ENCODE peak calls at places on chromosomes 2 and 18, in seven cellular contexts. One of them, this sample, is unnamed.

GRCh38 chr18:46418657-46419260 is 238.3 kb downstream of the LOXHD1 start:
- DNase-seq in fibroblast of mammary gland: no peak
- DNase-seq in choroid plexus epithelial cell: no peak
- DNase-seq in left ventricle myocardium inferior: peak; percentile 69
- DNase-seq in tibial artery: no peak
- DNase-seq in Peyer's patch: no peak
- DNase-seq in WTC11: no peak
- DNase-seq in this sample: no peak

GRCh38 chr18:54822872-54823845 is 5.1 kb upstream of the RAB27B start:
- DNase-seq in fibroblast of mammary gland: peak; percentile 98
- DNase-seq in choroid plexus epithelial cell: peak; percentile 100
- DNase-seq in left ventricle myocardium inferior: no peak
- DNase-seq in tibial artery: no peak
- DNase-seq in Peyer's patch: no peak
- DNase-seq in WTC11: no peak
- DNase-seq in this sample: no peak

GRCh38 chr2:45851111-45851510 is 199.6 kb downstream of the PRKCE start:
- DNase-seq in fibroblast of mammary gland: no peak
- DNase-seq in choroid plexus epithelial cell: no peak
- DNase-seq in left ventricle myocardium inferior: no peak
- DNase-seq in tibial artery: no peak
- DNase-seq in Peyer's patch: no peak
- DNase-seq in WTC11: no peak
- DNase-seq in this sample: no peak

GRCh38 chr18:13264986-13265900 is 46.7 kb downstream of the LDLRAD4 start:
- DNase-seq in fibroblast of mammary gland: no peak
- DNase-seq in choroid plexus epithelial cell: no peak
- DNase-seq in left ventricle myocardium inferior: no peak
- DNase-seq in tibial artery: no peak
- DNase-seq in Peyer's patch: no peak
- DNase-seq in WTC11: no peak
- DNase-seq in this sample: no peak

GRCh38 chr2:237486819-237487448 is at the start of gene MLPH:
- DNase-seq in fibroblast of mammary gland: peak; percentile 57
- DNase-seq in choroid plexus epithelial cell: peak; percentile 64
- DNase-seq in left ventricle myocardium inferior: peak; percentile 61
- DNase-seq in tibial artery: no peak
- DNase-seq in Peyer's patch: no peak
- DNase-seq in WTC11: peak; percentile 41
- DNase-seq in this sample: peak; percentile 27

GRCh38 chr18:3782901-3783300 is 332.9 kb downstream of the TGIF1 start:
- DNase-seq in fibroblast of mammary gland: peak; percentile 20
- DNase-seq in choroid plexus epithelial cell: no peak
- DNase-seq in left ventricle myocardium inferior: no peak
- DNase-seq in tibial artery: no peak
- DNase-seq in Peyer's patch: no peak
- DNase-seq in WTC11: no peak
- DNase-seq in this sample: no peak

GRCh38 chr2:191687867-191688266 is 9.9 kb downstream of the NABP1 start:
- DNase-seq in fibroblast of mammary gland: no peak
- DNase-seq in choroid plexus epithelial cell: no peak
- DNase-seq in left ventricle myocardium inferior: no peak
- DNase-seq in tibial artery: no peak
- DNase-seq in Peyer's patch: no peak
- DNase-seq in WTC11: no peak
- DNase-seq in this sample: no peak

GRCh38 chr18:55159027-55159426 is 199.8 kb upstream of the CCDC68 start:
- DNase-seq in fibroblast of mammary gland: no peak
- DNase-seq in choroid plexus epithelial cell: no peak
- DNase-seq in left ventricle myocardium inferior: no peak
- DNase-seq in tibial artery: no peak
- DNase-seq in Peyer's patch: no peak
- DNase-seq in WTC11: no peak
- DNase-seq in this sample: no peak

GRCh38 chr18:35938158-35938557 is 34.3 kb upstream of the RMP24 start:
- DNase-seq in fibroblast of mammary gland: no peak
- DNase-seq in choroid plexus epithelial cell: peak; percentile 10
- DNase-seq in left ventricle myocardium inferior: no peak
- DNase-seq in tibial artery: no peak
- DNase-seq in Peyer's patch: no peak
- DNase-seq in WTC11: no peak
- DNase-seq in this sample: no peak

GRCh38 chr2:235765181-235765820 is 271.5 kb downstream of the AGAP1 start:
- DNase-seq in fibroblast of mammary gland: peak; percentile 99
- DNase-seq in choroid plexus epithelial cell: peak; percentile 64
- DNase-seq in left ventricle myocardium inferior: no peak
- DNase-seq in tibial artery: no peak
- DNase-seq in Peyer's patch: no peak
- DNase-seq in WTC11: no peak
- DNase-seq in this sample: no peak

GRCh38 chr18:62964432-62964831 is 249.1 kb downstream of the PHLPP1 start:
- DNase-seq in fibroblast of mammary gland: no peak
- DNase-seq in choroid plexus epithelial cell: no peak
- DNase-seq in left ventricle myocardium inferior: no peak
- DNase-seq in tibial artery: no peak
- DNase-seq in Peyer's patch: no peak
- DNase-seq in WTC11: no peak
- DNase-seq in this sample: no peak

GRCh38 chr2:154338359-154338967 is 360.0 kb upstream of the KCNJ3 start:
- DNase-seq in fibroblast of mammary gland: no peak
- DNase-seq in choroid plexus epithelial cell: no peak
- DNase-seq in left ventricle myocardium inferior: no peak
- DNase-seq in tibial artery: no peak
- DNase-seq in Peyer's patch: no peak
- DNase-seq in WTC11: no peak
- DNase-seq in this sample: no peak

GRCh38 chr18:3579701-3580100 is 129.7 kb downstream of the TGIF1 start:
- DNase-seq in fibroblast of mammary gland: peak; percentile 98
- DNase-seq in choroid plexus epithelial cell: peak; percentile 97
- DNase-seq in left ventricle myocardium inferior: no peak
- DNase-seq in tibial artery: no peak
- DNase-seq in Peyer's patch: no peak
- DNase-seq in WTC11: no peak
- DNase-seq in this sample: no peak

GRCh38 chr2:130864830-130865229 is 28.1 kb downstream of the ARHGEF4 start:
- DNase-seq in fibroblast of mammary gland: peak; percentile 66
- DNase-seq in choroid plexus epithelial cell: peak; percentile 96
- DNase-seq in left ventricle myocardium inferior: peak; percentile 48
- DNase-seq in tibial artery: no peak
- DNase-seq in Peyer's patch: no peak
- DNase-seq in WTC11: no peak
- DNase-seq in this sample: no peak

GRCh38 chr2:34936089-34936488 is 1337.0 kb upstream of the FAM98A start:
- DNase-seq in fibroblast of mammary gland: no peak
- DNase-seq in choroid plexus epithelial cell: no peak
- DNase-seq in left ventricle myocardium inferior: no peak
- DNase-seq in tibial artery: no peak
- DNase-seq in Peyer's patch: no peak
- DNase-seq in WTC11: no peak
- DNase-seq in this sample: no peak

GRCh38 chr2:30230479-30230854 is 867 bp upstream of the LBH start:
- DNase-seq in fibroblast of mammary gland: no peak
- DNase-seq in choroid plexus epithelial cell: peak; percentile 51
- DNase-seq in left ventricle myocardium inferior: peak; percentile 48
- DNase-seq in tibial artery: no peak
- DNase-seq in Peyer's patch: peak; percentile 43
- DNase-seq in WTC11: peak; percentile 39
- DNase-seq in this sample: peak; percentile 36

GRCh38 chr18:67362906-67363305 is 153.6 kb downstream of the DSEL start:
- DNase-seq in fibroblast of mammary gland: no peak
- DNase-seq in choroid plexus epithelial cell: no peak
- DNase-seq in left ventricle myocardium inferior: no peak
- DNase-seq in tibial artery: no peak
- DNase-seq in Peyer's patch: no peak
- DNase-seq in WTC11: no peak
- DNase-seq in this sample: no peak

GRCh38 chr18:43392168-43392567 is 114.9 kb upstream of the SYT4 start:
- DNase-seq in fibroblast of mammary gland: no peak
- DNase-seq in choroid plexus epithelial cell: no peak
- DNase-seq in left ventricle myocardium inferior: no peak
- DNase-seq in tibial artery: no peak
- DNase-seq in Peyer's patch: no peak
- DNase-seq in WTC11: no peak
- DNase-seq in this sample: no peak

GRCh38 chr2:59746291-59746690 is 807.2 kb downstream of the BCL11A start:
- DNase-seq in fibroblast of mammary gland: no peak
- DNase-seq in choroid plexus epithelial cell: no peak
- DNase-seq in left ventricle myocardium inferior: no peak
- DNase-seq in tibial artery: no peak
- DNase-seq in Peyer's patch: no peak
- DNase-seq in WTC11: no peak
- DNase-seq in this sample: no peak

GRCh38 chr2:186737737-186738508 is 44.1 kb downstream of the FAM171B start:
- DNase-seq in fibroblast of mammary gland: no peak
- DNase-seq in choroid plexus epithelial cell: no peak
- DNase-seq in left ventricle myocardium inferior: no peak
- DNase-seq in tibial artery: no peak
- DNase-seq in Peyer's patch: no peak
- DNase-seq in WTC11: no peak
- DNase-seq in this sample: no peak

GRCh38 chr2:218367415-218368149 is 10.9 kb downstream of the CATIP start:
- DNase-seq in fibroblast of mammary gland: peak; percentile 64
- DNase-seq in choroid plexus epithelial cell: peak; percentile 63
- DNase-seq in left ventricle myocardium inferior: peak; percentile 93
- DNase-seq in tibial artery: peak; percentile 85
- DNase-seq in Peyer's patch: peak; percentile 79
- DNase-seq in WTC11: peak; percentile 84
- DNase-seq in this sample: peak; percentile 77

GRCh38 chr2:70831861-70832260 is 3.8 kb downstream of the CD207 start:
- DNase-seq in fibroblast of mammary gland: no peak
- DNase-seq in choroid plexus epithelial cell: no peak
- DNase-seq in left ventricle myocardium inferior: no peak
- DNase-seq in tibial artery: no peak
- DNase-seq in Peyer's patch: no peak
- DNase-seq in WTC11: no peak
- DNase-seq in this sample: no peak

GRCh38 chr2:70834881-70835280 is 735 bp downstream of the CD207 start:
- DNase-seq in fibroblast of mammary gland: no peak
- DNase-seq in choroid plexus epithelial cell: no peak
- DNase-seq in left ventricle myocardium inferior: no peak
- DNase-seq in tibial artery: no peak
- DNase-seq in Peyer's patch: no peak
- DNase-seq in WTC11: no peak
- DNase-seq in this sample: no peak

GRCh38 chr2:70834106-70834505 is 1.5 kb downstream of the CD207 start:
- DNase-seq in fibroblast of mammary gland: no peak
- DNase-seq in choroid plexus epithelial cell: no peak
- DNase-seq in left ventricle myocardium inferior: no peak
- DNase-seq in tibial artery: no peak
- DNase-seq in Peyer's patch: no peak
- DNase-seq in WTC11: no peak
- DNase-seq in this sample: no peak

GRCh38 chr2:70835643-70836042 is at the start of gene CD207:
- DNase-seq in fibroblast of mammary gland: no peak
- DNase-seq in choroid plexus epithelial cell: no peak
- DNase-seq in left ventricle myocardium inferior: no peak
- DNase-seq in tibial artery: no peak
- DNase-seq in Peyer's patch: no peak
- DNase-seq in WTC11: no peak
- DNase-seq in this sample: no peak

GRCh38 chr2:70833246-70833645 is 2.4 kb downstream of the CD207 start:
- DNase-seq in fibroblast of mammary gland: no peak
- DNase-seq in choroid plexus epithelial cell: no peak
- DNase-seq in left ventricle myocardium inferior: no peak
- DNase-seq in tibial artery: no peak
- DNase-seq in Peyer's patch: no peak
- DNase-seq in WTC11: no peak
- DNase-seq in this sample: no peak
- TF ChIP-seq CTCF in fibroblast of mammary gland: no peak
- TF ChIP-seq CTCF in choroid plexus epithelial cell: no peak
- TF ChIP-seq CTCF in left ventricle myocardium inferior: no peak
- TF ChIP-seq CTCF in tibial artery: no peak
- TF ChIP-seq CTCF in Peyer's patch: no peak
- TF ChIP-seq CTCF in WTC11: no peak
- TF ChIP-seq CTCF in this sample: no peak

DNA sequence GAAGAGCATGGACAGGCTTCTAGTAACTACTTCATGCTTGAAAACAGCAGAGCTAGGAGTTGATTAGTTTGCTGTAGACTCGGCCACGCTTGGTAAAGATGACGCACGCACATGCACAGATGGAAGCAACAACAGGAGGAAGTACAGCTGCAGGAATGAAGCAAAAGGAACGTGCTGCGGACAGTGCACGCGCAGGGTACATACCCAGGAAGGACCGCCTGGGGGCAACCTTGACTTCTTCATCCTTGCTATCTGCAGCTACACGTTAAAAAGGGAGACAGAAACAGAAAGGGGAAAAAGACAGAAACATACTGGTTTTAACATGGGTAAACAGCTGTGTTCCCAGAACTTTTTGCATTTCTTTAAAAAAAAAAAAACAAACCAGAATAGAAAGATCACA is 17.7 kb downstream of the SLC66A2 start:
- DNase-seq in fibroblast of mammary gland: no peak
- DNase-seq in choroid plexus epithelial cell: peak; percentile 79
- DNase-seq in left ventricle myocardium inferior: no peak
- DNase-seq in tibial artery: peak; percentile 14
- DNase-seq in Peyer's patch: no peak
- DNase-seq in WTC11: peak; percentile 69
- DNase-seq in this sample: no peak
- TF ChIP-seq CTCF in fibroblast of mammary gland: no peak
- TF ChIP-seq CTCF in choroid plexus epithelial cell: peak; percentile 58
- TF ChIP-seq CTCF in left ventricle myocardium inferior: peak; percentile 39
- TF ChIP-seq CTCF in tibial artery: no peak
- TF ChIP-seq CTCF in Peyer's patch: no peak
- TF ChIP-seq CTCF in WTC11: peak; percentile 26
- TF ChIP-seq CTCF in this sample: peak; percentile 23

GRCh38 chr2:15665067-15665942 is 73.6 kb downstream of the DDX1 start:
- DNase-seq in fibroblast of mammary gland: no peak
- DNase-seq in choroid plexus epithelial cell: no peak
- DNase-seq in left ventricle myocardium inferior: no peak
- DNase-seq in tibial artery: no peak
- DNase-seq in Peyer's patch: no peak
- DNase-seq in WTC11: peak; percentile 49
- DNase-seq in this sample: no peak
- TF ChIP-seq CTCF in fibroblast of mammary gland: no peak
- TF ChIP-seq CTCF in choroid plexus epithelial cell: no peak
- TF ChIP-seq CTCF in left ventricle myocardium inferior: no peak
- TF ChIP-seq CTCF in tibial artery: no peak
- TF ChIP-seq CTCF in Peyer's patch: no peak
- TF ChIP-seq CTCF in WTC11: no peak
- TF ChIP-seq CTCF in this sample: no peak

GRCh38 chr2:3739313-3739712 is 35.9 kb downstream of the DCDC2C start:
- DNase-seq in fibroblast of mammary gland: no peak
- DNase-seq in choroid plexus epithelial cell: no peak
- DNase-seq in left ventricle myocardium inferior: no peak
- DNase-seq in tibial artery: no peak
- DNase-seq in Peyer's patch: no peak
- DNase-seq in WTC11: no peak
- DNase-seq in this sample: no peak

GRCh38 chr2:3737128-3737527 is 33.8 kb downstream of the DCDC2C start:
- DNase-seq in fibroblast of mammary gland: no peak
- DNase-seq in choroid plexus epithelial cell: no peak
- DNase-seq in left ventricle myocardium inferior: no peak
- DNase-seq in tibial artery: no peak
- DNase-seq in Peyer's patch: no peak
- DNase-seq in WTC11: no peak
- DNase-seq in this sample: no peak

GRCh38 chr2:3736112-3736511 is 32.7 kb downstream of the DCDC2C start:
- DNase-seq in fibroblast of mammary gland: no peak
- DNase-seq in choroid plexus epithelial cell: no peak
- DNase-seq in left ventricle myocardium inferior: no peak
- DNase-seq in tibial artery: no peak
- DNase-seq in Peyer's patch: no peak
- DNase-seq in WTC11: no peak
- DNase-seq in this sample: no peak

GRCh38 chr2:3741372-3741771 is 38.0 kb downstream of the DCDC2C start:
- DNase-seq in fibroblast of mammary gland: no peak
- DNase-seq in choroid plexus epithelial cell: no peak
- DNase-seq in left ventricle myocardium inferior: no peak
- DNase-seq in tibial artery: no peak
- DNase-seq in Peyer's patch: no peak
- DNase-seq in WTC11: no peak
- DNase-seq in this sample: no peak

GRCh38 chr2:3738454-3738853 is 35.1 kb downstream of the DCDC2C start:
- DNase-seq in fibroblast of mammary gland: peak; percentile 44
- DNase-seq in choroid plexus epithelial cell: peak; percentile 74
- DNase-seq in left ventricle myocardium inferior: no peak
- DNase-seq in tibial artery: no peak
- DNase-seq in Peyer's patch: no peak
- DNase-seq in WTC11: no peak
- DNase-seq in this sample: peak; percentile 45
- TF ChIP-seq CTCF in fibroblast of mammary gland: peak; percentile 50
- TF ChIP-seq CTCF in choroid plexus epithelial cell: peak; percentile 74
- TF ChIP-seq CTCF in left ventricle myocardium inferior: peak; percentile 21
- TF ChIP-seq CTCF in tibial artery: no peak
- TF ChIP-seq CTCF in Peyer's patch: no peak
- TF ChIP-seq CTCF in WTC11: no peak
- TF ChIP-seq CTCF in this sample: no peak